ENCODE peak calls at places on chromosome 22, in five cellular contexts. One of them, this sample, is unnamed.

GRCh38 chr22:10961043-10961860 is 4566.7 kb upstream of the OR11H1 start:
- DNase-seq in heart right ventricle: no peak
- DNase-seq in cardiac fibroblast: no peak
- DNase-seq in dorsolateral prefrontal cortex: no peak
- DNase-seq in AG10803: no peak
- DNase-seq in this sample: no peak

GRCh38 chr22:42646569-42647525 is 2.3 kb downstream of the CYB5R3 start:
- DNase-seq in heart right ventricle: peak
- DNase-seq in cardiac fibroblast: peak
- DNase-seq in dorsolateral prefrontal cortex: no peak
- DNase-seq in AG10803: peak
- DNase-seq in this sample: no peak

GRCh38 chr22:42811510-42811909 is 45.6 kb downstream of the ARFGAP3 start:
- DNase-seq in heart right ventricle: no peak
- DNase-seq in cardiac fibroblast: no peak
- DNase-seq in dorsolateral prefrontal cortex: no peak
- DNase-seq in AG10803: no peak
- DNase-seq in this sample: no peak

GRCh38 chr22:40525250-40525884 is 111.2 kb downstream of the MRTFA start:
- DNase-seq in heart right ventricle: peak
- DNase-seq in cardiac fibroblast: peak
- DNase-seq in dorsolateral prefrontal cortex: peak
- DNase-seq in AG10803: peak
- DNase-seq in this sample: peak

GRCh38 chr22:42492323-42492690 is 27.3 kb downstream of the RRP7A start:
- DNase-seq in heart right ventricle: no peak
- DNase-seq in cardiac fibroblast: no peak
- DNase-seq in dorsolateral prefrontal cortex: no peak
- DNase-seq in AG10803: no peak
- DNase-seq in this sample: no peak

GRCh38 chr22:30816413-30816812 is 121.7 kb downstream of the OSBP2 start:
- DNase-seq in heart right ventricle: no peak
- DNase-seq in cardiac fibroblast: no peak
- DNase-seq in dorsolateral prefrontal cortex: no peak
- DNase-seq in AG10803: no peak
- DNase-seq in this sample: no peak

GRCh38 chr22:47784367-47784983 is 1022.0 kb downstream of the TBC1D22A start:
- DNase-seq in heart right ventricle: no peak
- DNase-seq in cardiac fibroblast: no peak
- DNase-seq in dorsolateral prefrontal cortex: no peak
- DNase-seq in AG10803: no peak
- DNase-seq in this sample: no peak

GRCh38 chr22:29633514-29634312 is 30.3 kb downstream of the NF2 start:
- DNase-seq in heart right ventricle: no peak
- DNase-seq in cardiac fibroblast: peak
- DNase-seq in dorsolateral prefrontal cortex: no peak
- DNase-seq in AG10803: no peak
- DNase-seq in this sample: no peak

GRCh38 chr22:46484861-46485595 is 52.4 kb downstream of the CELSR1 start:
- DNase-seq in heart right ventricle: no peak
- DNase-seq in cardiac fibroblast: no peak
- DNase-seq in dorsolateral prefrontal cortex: no peak
- DNase-seq in AG10803: no peak
- DNase-seq in this sample: no peak

GRCh38 chr22:34330432-34330831 is 410.2 kb upstream of the LARGE1 start:
- DNase-seq in heart right ventricle: no peak
- DNase-seq in cardiac fibroblast: no peak
- DNase-seq in dorsolateral prefrontal cortex: no peak
- DNase-seq in AG10803: no peak
- DNase-seq in this sample: no peak

GRCh38 chr22:41917906-41918791 is 3.3 kb upstream of the SHISA8 start:
- DNase-seq in heart right ventricle: peak
- DNase-seq in cardiac fibroblast: peak
- DNase-seq in dorsolateral prefrontal cortex: peak
- DNase-seq in AG10803: peak
- DNase-seq in this sample: peak

GRCh38 chr22:23179381-23180294 is 671 bp upstream of the BCR start:
- DNase-seq in heart right ventricle: peak
- DNase-seq in cardiac fibroblast: no peak
- DNase-seq in dorsolateral prefrontal cortex: no peak
- DNase-seq in AG10803: no peak
- DNase-seq in this sample: no peak

GRCh38 chr22:18001040-18001893 is 23.1 kb downstream of the MICAL3 start:
- DNase-seq in heart right ventricle: peak
- DNase-seq in cardiac fibroblast: peak
- DNase-seq in dorsolateral prefrontal cortex: peak
- DNase-seq in AG10803: peak
- DNase-seq in this sample: peak

GRCh38 chr22:17349172-17349571 is 20.1 kb upstream of the CECR2 start:
- DNase-seq in heart right ventricle: no peak
- DNase-seq in cardiac fibroblast: no peak
- DNase-seq in dorsolateral prefrontal cortex: no peak
- DNase-seq in AG10803: no peak
- DNase-seq in this sample: no peak

GRCh38 chr22:22103078-22103593 is 120.5 kb upstream of the TOP3B start:
- DNase-seq in heart right ventricle: no peak
- DNase-seq in cardiac fibroblast: no peak
- DNase-seq in dorsolateral prefrontal cortex: no peak
- DNase-seq in AG10803: no peak
- DNase-seq in this sample: peak

GRCh38 chr22:33240901-33241300 is 182.7 kb upstream of the SYN3 start:
- DNase-seq in heart right ventricle: no peak
- DNase-seq in cardiac fibroblast: peak
- DNase-seq in dorsolateral prefrontal cortex: no peak
- DNase-seq in AG10803: peak
- DNase-seq in this sample: no peak

GRCh38 chr22:32745251-32745995 is 56.1 kb upstream of the TIMP3 start:
- DNase-seq in heart right ventricle: peak
- DNase-seq in cardiac fibroblast: peak
- DNase-seq in dorsolateral prefrontal cortex: no peak
- DNase-seq in AG10803: peak
- DNase-seq in this sample: peak

GRCh38 chr22:45905924-45906865 is 70.8 kb downstream of the WNT7B start:
- DNase-seq in heart right ventricle: peak
- DNase-seq in cardiac fibroblast: peak
- DNase-seq in dorsolateral prefrontal cortex: no peak
- DNase-seq in AG10803: peak
- DNase-seq in this sample: no peak

GRCh38 chr22:22748297-22748743 is 103.9 kb downstream of the GGTLC2 start:
- DNase-seq in heart right ventricle: no peak
- DNase-seq in cardiac fibroblast: peak
- DNase-seq in dorsolateral prefrontal cortex: peak
- DNase-seq in AG10803: peak
- DNase-seq in this sample: peak

GRCh38 chr22:19289475-19290161 is 1.9 kb downstream of the CLTCL1 start:
- DNase-seq in heart right ventricle: no peak
- DNase-seq in cardiac fibroblast: peak
- DNase-seq in dorsolateral prefrontal cortex: no peak
- DNase-seq in AG10803: peak
- DNase-seq in this sample: no peak

GRCh38 chr22:18148508-18148965 is 1.4 kb upstream of the USP18 start:
- DNase-seq in heart right ventricle: no peak
- DNase-seq in cardiac fibroblast: no peak
- DNase-seq in dorsolateral prefrontal cortex: no peak
- DNase-seq in AG10803: no peak
- DNase-seq in this sample: no peak

GRCh38 chr22:47786650-47787290 is 1024.3 kb downstream of the TBC1D22A start:
- DNase-seq in heart right ventricle: no peak
- DNase-seq in cardiac fibroblast: no peak
- DNase-seq in dorsolateral prefrontal cortex: no peak
- DNase-seq in AG10803: no peak
- DNase-seq in this sample: no peak

GRCh38 chr22:46219650-46220049 is 30.4 kb downstream of the CDPF1 start:
- DNase-seq in heart right ventricle: no peak
- DNase-seq in cardiac fibroblast: no peak
- DNase-seq in dorsolateral prefrontal cortex: no peak
- DNase-seq in AG10803: no peak
- DNase-seq in this sample: no peak

GRCh38 chr22:21444701-21445436 is 22.3 kb upstream of the TMEM191C start:
- DNase-seq in heart right ventricle: peak
- DNase-seq in cardiac fibroblast: no peak
- DNase-seq in dorsolateral prefrontal cortex: peak
- DNase-seq in AG10803: no peak
- DNase-seq in this sample: peak

GRCh38 chr22:42623756-42624446 is 9.2 kb upstream of the POLDIP3 start:
- DNase-seq in heart right ventricle: no peak
- DNase-seq in cardiac fibroblast: no peak
- DNase-seq in dorsolateral prefrontal cortex: no peak
- DNase-seq in AG10803: no peak
- DNase-seq in this sample: no peak

GRCh38 chr22:38315801-38316339 is 1.4 kb downstream of the CSNK1E start:
- DNase-seq in heart right ventricle: no peak
- DNase-seq in cardiac fibroblast: peak
- DNase-seq in dorsolateral prefrontal cortex: no peak
- DNase-seq in AG10803: peak
- DNase-seq in this sample: no peak
- TF ChIP-seq CTCF in heart right ventricle: no peak
- TF ChIP-seq CTCF in cardiac fibroblast: no peak
- TF ChIP-seq CTCF in dorsolateral prefrontal cortex: no peak
- TF ChIP-seq CTCF in AG10803: no peak
- TF ChIP-seq CTCF in this sample: no peak

DNA sequence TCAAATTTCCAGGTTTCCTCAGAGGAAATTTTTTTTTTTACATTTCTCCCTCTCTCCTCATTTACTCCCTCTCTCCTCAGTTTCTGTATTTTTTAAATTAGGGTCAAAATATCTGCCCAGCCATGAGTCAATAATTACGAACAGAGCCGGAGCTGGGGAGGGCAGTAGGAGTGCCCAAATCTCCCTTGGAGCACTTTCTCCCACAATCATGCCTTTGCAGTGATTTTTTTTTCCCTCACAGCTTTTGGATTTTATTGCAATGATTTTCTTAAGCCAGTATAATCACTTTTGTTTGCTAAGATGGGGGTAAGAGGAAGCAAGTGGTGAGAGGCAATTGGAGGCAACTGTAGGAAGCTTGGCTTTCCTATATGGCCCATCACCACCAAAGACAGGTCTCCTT is 192.4 kb upstream of the PITPNB start:
- DNase-seq in heart right ventricle: no peak
- DNase-seq in cardiac fibroblast: no peak
- DNase-seq in dorsolateral prefrontal cortex: no peak
- DNase-seq in AG10803: peak
- DNase-seq in this sample: no peak
- TF ChIP-seq CTCF in heart right ventricle: no peak
- TF ChIP-seq CTCF in cardiac fibroblast: no peak
- TF ChIP-seq CTCF in dorsolateral prefrontal cortex: no peak
- TF ChIP-seq CTCF in AG10803: no peak
- TF ChIP-seq CTCF in this sample: no peak

DNA sequence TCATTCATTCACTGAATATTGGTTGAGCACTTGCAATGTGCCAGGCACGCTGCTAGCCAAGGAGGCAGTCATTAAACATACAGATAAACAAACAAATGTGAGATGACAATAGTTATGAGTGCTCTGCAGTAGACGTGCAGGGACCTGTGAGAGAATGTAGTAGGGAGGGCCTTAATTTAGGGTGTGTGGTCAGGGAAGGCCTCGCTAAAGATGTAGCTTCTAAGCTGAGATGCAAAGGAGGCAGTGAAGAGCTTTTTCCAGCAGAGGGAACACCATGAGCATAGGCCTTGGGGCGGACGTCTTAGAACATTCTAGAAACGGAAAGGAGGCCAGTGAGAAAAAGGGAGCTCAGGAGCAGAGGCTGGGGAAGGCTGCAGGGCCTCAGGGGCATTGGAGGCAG is 789 bp upstream of the NCF4 start:
- DNase-seq in heart right ventricle: no peak
- DNase-seq in cardiac fibroblast: no peak
- DNase-seq in dorsolateral prefrontal cortex: no peak
- DNase-seq in AG10803: no peak
- DNase-seq in this sample: no peak
- TF ChIP-seq CTCF in heart right ventricle: no peak
- TF ChIP-seq CTCF in cardiac fibroblast: no peak
- TF ChIP-seq CTCF in dorsolateral prefrontal cortex: no peak
- TF ChIP-seq CTCF in AG10803: peak
- TF ChIP-seq CTCF in this sample: no peak

GRCh38 chr22:43826142-43827093 is 14.3 kb upstream of the EFCAB6 start:
- DNase-seq in heart right ventricle: no peak
- DNase-seq in cardiac fibroblast: peak
- DNase-seq in dorsolateral prefrontal cortex: no peak
- DNase-seq in AG10803: peak
- DNase-seq in this sample: no peak
- TF ChIP-seq CTCF in heart right ventricle: no peak
- TF ChIP-seq CTCF in cardiac fibroblast: no peak
- TF ChIP-seq CTCF in dorsolateral prefrontal cortex: peak
- TF ChIP-seq CTCF in AG10803: peak
- TF ChIP-seq CTCF in this sample: no peak

GRCh38 chr22:37681556-37682049 is 4.5 kb upstream of the NOL12 start:
- DNase-seq in heart right ventricle: peak
- DNase-seq in cardiac fibroblast: peak
- DNase-seq in dorsolateral prefrontal cortex: peak
- DNase-seq in AG10803: peak
- DNase-seq in this sample: peak

GRCh38 chr22:37690901-37691504 is 4.9 kb downstream of the NOL12 start:
- DNase-seq in heart right ventricle: no peak
- DNase-seq in cardiac fibroblast: no peak
- DNase-seq in dorsolateral prefrontal cortex: no peak
- DNase-seq in AG10803: no peak
- DNase-seq in this sample: no peak

GRCh38 chr22:37690407-37690806 is 4.3 kb downstream of the NOL12 start:
- DNase-seq in heart right ventricle: no peak
- DNase-seq in cardiac fibroblast: no peak
- DNase-seq in dorsolateral prefrontal cortex: no peak
- DNase-seq in AG10803: no peak
- DNase-seq in this sample: no peak

GRCh38 chr22:37684803-37685615 is 1.1 kb upstream of the NOL12 start:
- DNase-seq in heart right ventricle: no peak
- DNase-seq in cardiac fibroblast: no peak
- DNase-seq in dorsolateral prefrontal cortex: no peak
- DNase-seq in AG10803: no peak
- DNase-seq in this sample: no peak

GRCh38 chr22:37686002-37686982 is at the start of gene NOL12:
- DNase-seq in heart right ventricle: peak
- DNase-seq in cardiac fibroblast: peak
- DNase-seq in dorsolateral prefrontal cortex: peak
- DNase-seq in AG10803: peak
- DNase-seq in this sample: peak
- TF ChIP-seq CTCF in heart right ventricle: no peak
- TF ChIP-seq CTCF in cardiac fibroblast: no peak
- TF ChIP-seq CTCF in dorsolateral prefrontal cortex: peak
- TF ChIP-seq CTCF in AG10803: no peak
- TF ChIP-seq CTCF in this sample: no peak

DNA sequence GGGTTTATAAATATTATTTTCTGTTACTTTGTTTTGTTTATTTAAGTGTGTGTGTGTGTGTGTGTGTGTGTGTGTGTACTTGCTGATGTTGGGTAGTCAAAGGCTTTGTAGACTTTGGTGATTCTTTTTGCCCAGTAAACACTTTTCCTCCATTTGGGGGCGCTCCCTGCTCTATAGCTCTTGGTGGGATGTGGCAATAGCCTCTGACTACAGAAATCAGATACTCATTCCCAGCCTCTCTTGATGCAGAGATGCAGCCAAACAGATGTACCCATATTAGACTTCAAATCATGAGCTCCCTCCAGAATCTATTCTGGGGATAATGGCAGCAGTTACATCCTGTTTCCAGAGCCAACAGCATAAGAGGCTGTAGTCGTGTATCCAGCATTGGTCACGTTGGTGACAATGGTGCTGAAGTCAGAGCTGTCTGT is 33.4 kb upstream of the APOL5 start:
- DNase-seq in heart right ventricle: no peak
- DNase-seq in cardiac fibroblast: peak
- DNase-seq in dorsolateral prefrontal cortex: no peak
- DNase-seq in AG10803: peak
- DNase-seq in this sample: no peak
- TF ChIP-seq CTCF in heart right ventricle: peak
- TF ChIP-seq CTCF in cardiac fibroblast: peak
- TF ChIP-seq CTCF in dorsolateral prefrontal cortex: peak
- TF ChIP-seq CTCF in AG10803: peak
- TF ChIP-seq CTCF in this sample: no peak

GRCh38 chr22:49305215-49305965 is 522.3 kb downstream of the BRD1 start:
- DNase-seq in heart right ventricle: peak
- DNase-seq in cardiac fibroblast: peak
- DNase-seq in dorsolateral prefrontal cortex: peak
- DNase-seq in AG10803: no peak
- DNase-seq in this sample: peak
- TF ChIP-seq CTCF in heart right ventricle: peak
- TF ChIP-seq CTCF in cardiac fibroblast: peak
- TF ChIP-seq CTCF in dorsolateral prefrontal cortex: peak
- TF ChIP-seq CTCF in AG10803: peak
- TF ChIP-seq CTCF in this sample: peak

This sample was measured in endothelial cell.